ENCODE peak calls at places on chromosomes 4 and X, in eight cellular contexts. C is astrocyte, T is transverse colon, S is thyroid gland, U is fibroblast of lung, D is cardiac fibroblast, N is neural crest cell, O is fibroblast of pulmonary artery. R is an unnamed sample.

GRCh38 chrX:123713434-123713833 is 19.4 kb downstream of the THOC2 start:
- DNase-seq in S (no peak), T (no peak), U (no peak), O (no peak), C (no peak), N (no peak), D (no peak), R (no peak)

GRCh38 chrX:38654302-38654701 is 93.0 kb downstream of the TSPAN7 start:
- DNase-seq in O (peak; percentile 53), D (peak; percentile 53), N (no peak), U (peak; percentile 6), S (no peak), C (peak; percentile 10), T (no peak), R (no peak)

GRCh38 chr4:116016201-116016600 is 902.8 kb upstream of the NDST4 start:
- DNase-seq in C (peak; percentile 70), D (peak; percentile 53), U (peak; percentile 76), N (no peak), T (no peak), S (peak; percentile 23), O (no peak), R (no peak)

GRCh38 chrX:106436695-106437094 is 175.1 kb upstream of the RADX start:
- DNase-seq in S (no peak), O (no peak), N (no peak), U (no peak), T (no peak), D (no peak), C (no peak), R (no peak)

GRCh38 chr4:150280081-150280950 is 202.1 kb downstream of the DCLK2 start:
- DNase-seq in C (peak; percentile 96), U (peak; percentile 97), O (peak; percentile 74), N (no peak), D (peak; percentile 71), S (no peak), T (no peak), R (peak; percentile 52)

GRCh38 chr4:23717528-23718248 is 172.2 kb downstream of the PPARGC1A start:
- DNase-seq in C (peak; percentile 16), T (peak; percentile 10), U (peak; percentile 36), D (peak; percentile 31), O (peak; percentile 48), N (no peak), S (no peak), R (no peak)

GRCh38 chrX:139639253-139639652 is 68.7 kb downstream of the MCF2 start:
- DNase-seq in U (no peak), D (no peak), N (no peak), C (no peak), O (no peak), T (no peak), S (no peak), R (no peak)

GRCh38 chr4:188414441-188414840 is 275.2 kb downstream of the TRIML1 start:
- DNase-seq in C (no peak), N (no peak), O (no peak), T (no peak), S (no peak), D (no peak), U (no peak), R (no peak)

GRCh38 chr4:2790583-2791517 is 2.0 kb upstream of the SH3BP2 start:
- DNase-seq in U (no peak), O (no peak), N (no peak), C (no peak), D (no peak), S (no peak), T (no peak), R (no peak)

GRCh38 chr4:53307819-53308773 is 57.8 kb downstream of the SCFD2 start:
- DNase-seq in C (no peak), D (no peak), O (no peak), N (no peak), S (no peak), T (no peak), U (no peak), R (no peak)

GRCh38 chr4:47791978-47792377 is 45.9 kb downstream of the CORIN start:
- DNase-seq in T (no peak), C (no peak), D (no peak), S (no peak), U (no peak), N (no peak), O (no peak), R (no peak)

GRCh38 chr4:80232707-80233370 is 33.6 kb upstream of the FGF5 start:
- DNase-seq in O (no peak), T (no peak), U (no peak), N (no peak), S (no peak), D (no peak), C (no peak), R (no peak)

GRCh38 chr4:5878359-5878758 is 14.5 kb downstream of the CRMP1 start:
- DNase-seq in O (no peak), S (no peak), D (no peak), N (no peak), U (no peak), T (no peak), C (no peak), R (no peak)

GRCh38 chrX:40153335-40154221 is 55.8 kb upstream of the BCOR start:
- DNase-seq in O (peak; percentile 44), T (peak; percentile 68), S (peak; percentile 55), N (peak; percentile 46), C (no peak), U (no peak), D (no peak), R (no peak)

GRCh38 chr4:140300271-140300970 is 73.0 kb upstream of the SCOC start:
- DNase-seq in O (peak; percentile 68), U (peak; percentile 72), N (no peak), D (peak; percentile 57), T (no peak), C (peak; percentile 49), S (no peak), R (peak; percentile 19)

GRCh38 chr4:98522603-98523395 is 135.6 kb downstream of the TSPAN5 start:
- DNase-seq in O (peak; percentile 83), S (no peak), C (peak; percentile 97), U (peak; percentile 98), T (no peak), D (peak; percentile 75), N (no peak), R (no peak)

GRCh38 chrX:39507617-39508299 is 590.0 kb downstream of the BCOR start:
- DNase-seq in D (no peak), N (no peak), C (no peak), S (no peak), U (no peak), O (no peak), T (no peak), R (no peak)

GRCh38 chr4:150145090-150145949 is 67.1 kb downstream of the DCLK2 start:
- DNase-seq in U (peak; percentile 74), D (no peak), S (no peak), O (no peak), C (peak; percentile 68), T (no peak), N (no peak), R (no peak)

GRCh38 chr4:185772391-185773093 is 39.5 kb downstream of the SORBS2 start:
- DNase-seq in U (no peak), T (no peak), D (no peak), C (no peak), N (no peak), O (no peak), S (peak; percentile 42), R (no peak)

GRCh38 chrX:103656623-103657022 is 27.8 kb downstream of the TCEAL1 start:
- DNase-seq in T (no peak), N (no peak), S (no peak), O (no peak), C (peak; percentile 59), D (no peak), U (peak; percentile 73), R (peak; percentile 29)

GRCh38 chrX:103647630-103648029 is 18.9 kb downstream of the TCEAL1 start:
- DNase-seq in N (no peak), U (no peak), C (no peak), D (no peak), T (no peak), O (no peak), S (no peak), R (no peak)

GRCh38 chrX:103651374-103651773 is 22.6 kb downstream of the TCEAL1 start:
- DNase-seq in T (no peak), S (no peak), U (no peak), D (no peak), O (no peak), N (no peak), C (no peak), R (no peak)
- TF ChIP-seq CTCF in T (no peak), S (no peak), U (no peak), D (no peak), O (no peak), N (no peak), C (no peak), R (no peak)

GRCh38 chrX:26653050-26653449 is 437.1 kb downstream of the MAGEB5 start:
- DNase-seq in S (no peak), T (no peak), U (no peak), O (no peak), D (no peak), N (no peak), C (no peak), R (no peak)

GRCh38 chrX:26649534-26649933 is 433.6 kb downstream of the MAGEB5 start:
- DNase-seq in U (no peak), C (no peak), O (peak; percentile 27), D (peak; percentile 13), N (peak; percentile 3), T (no peak), S (no peak), R (no peak)

DNA sequence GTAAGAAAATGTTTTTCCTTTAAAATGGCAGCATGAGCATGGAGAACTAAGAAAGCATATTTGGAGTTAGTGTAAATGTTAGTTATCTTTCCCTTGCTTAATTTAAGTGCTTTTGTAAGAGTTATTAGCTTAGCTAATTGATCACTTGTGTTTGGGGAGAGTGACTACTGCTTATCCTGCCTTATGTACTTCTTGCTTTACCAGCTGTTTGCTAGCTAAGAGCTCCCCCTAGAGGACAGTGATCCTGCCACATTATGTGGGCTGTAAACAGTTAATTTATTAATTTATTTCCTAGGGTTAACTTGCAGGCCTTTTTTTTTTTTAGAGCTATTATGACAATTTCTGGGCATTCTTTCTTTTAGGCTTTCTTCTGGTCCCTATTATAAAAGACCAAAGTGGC is 435.8 kb downstream of the MAGEB5 start:
- DNase-seq in N (no peak), T (no peak), S (no peak), C (no peak), U (no peak), D (no peak), O (no peak), R (no peak)
- TF ChIP-seq CTCF in N (peak; percentile 24), T (no peak), S (no peak), C (no peak), U (peak; percentile 3), D (peak; percentile 12), O (no peak), R (no peak)

DNA sequence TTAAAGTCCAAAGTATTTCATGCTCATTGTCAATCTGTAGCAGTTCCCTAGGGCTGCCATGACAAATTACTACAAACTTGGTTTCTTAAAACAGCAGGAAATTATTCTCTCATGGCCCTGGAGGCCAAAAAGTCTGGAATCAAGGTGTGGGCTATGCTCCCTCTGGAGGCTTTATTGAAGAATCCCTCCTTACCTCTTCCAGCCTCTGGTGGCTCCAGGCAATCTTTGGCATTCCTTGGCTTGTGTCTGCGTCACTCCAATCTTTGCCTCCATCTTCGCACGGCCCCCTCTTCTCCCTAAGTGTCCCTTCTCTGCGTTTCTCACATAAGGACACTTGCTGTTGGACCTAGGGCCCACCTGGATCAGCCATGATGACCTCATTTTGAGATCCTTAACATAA is 170.4 kb downstream of the SMIM20 start:
- DNase-seq in T (no peak), D (no peak), N (no peak), U (no peak), S (no peak), O (no peak), C (no peak), R (no peak)
- TF ChIP-seq CTCF in T (no peak), D (no peak), N (no peak), U (no peak), S (no peak), O (no peak), C (no peak), R (no peak)

GRCh38 chr4:27684501-27685077 is 823.9 kb downstream of the STIM2 start:
- DNase-seq in C (peak; percentile 4), S (peak; percentile 31), D (peak; percentile 43), O (peak; percentile 54), U (peak; percentile 32), T (peak; percentile 13), N (peak; percentile 55), R (peak; percentile 1)
- TF ChIP-seq CTCF in C (peak; percentile 82), S (peak; percentile 63), D (peak; percentile 77), O (peak; percentile 69), U (peak; percentile 87), T (peak; percentile 51), N (peak; percentile 91), R (peak; percentile 69)